ENCODE peak calls at places on chromosome 4, in six cellular contexts. O, T, V, W, P and N are unnamed samples.

GRCh38 chr4:137909910-137910309 is 332.2 kb downstream of the SLC7A11 start:
- DNase-seq in W (no peak), T (peak; percentile 14), V (peak; percentile 24), P (peak; percentile 12), O (no peak), N (no peak)

GRCh38 chr4:72900952-72901351 is 168.6 kb downstream of the COX18 start:
- DNase-seq in T (peak; percentile 20), W (no peak), O (peak; percentile 45), P (no peak), V (no peak), N (no peak)

GRCh38 chr4:130368668-130369067 is 1272.7 kb downstream of the C4orf33 start:
- DNase-seq in W (no peak), O (no peak), P (no peak), T (no peak), V (no peak), N (no peak)

GRCh38 chr4:8009710-8010534 is 70.3 kb upstream of the AFAP1 start:
- DNase-seq in O (no peak), W (no peak), V (no peak), T (no peak), P (no peak), N (no peak)

GRCh38 chr4:73917081-73917501 is 47.9 kb downstream of the CXCL1 start:
- DNase-seq in P (peak; percentile 96), V (no peak), W (peak; percentile 97), O (peak; percentile 97), T (peak; percentile 96), N (no peak)

GRCh38 chr4:52862605-52863236 is 604 bp downstream of the RASL11B start:
- DNase-seq in T (no peak), W (no peak), O (no peak), V (no peak), P (no peak), N (no peak)

GRCh38 chr4:26257850-26258249 is 63.0 kb upstream of the RBPJ start:
- DNase-seq in O (no peak), W (no peak), V (no peak), T (no peak), P (no peak), N (peak; percentile 28)

GRCh38 chr4:147325566-147325965 is 155.3 kb upstream of the EDNRA start:
- DNase-seq in O (peak; percentile 90), P (no peak), T (no peak), V (no peak), W (peak; percentile 32), N (no peak)

GRCh38 chr4:78667764-78668163 is 108.4 kb upstream of the BMP2K start:
- DNase-seq in W (no peak), O (no peak), P (no peak), T (no peak), V (no peak), N (peak; percentile 59)

GRCh38 chr4:47824844-47825243 is 13.0 kb downstream of the CORIN start:
- DNase-seq in W (no peak), V (no peak), T (no peak), P (no peak), O (no peak), N (no peak)

GRCh38 chr4:83810428-83810827 is 274.5 kb downstream of the GPAT3 start:
- DNase-seq in W (peak; percentile 39), T (no peak), O (peak; percentile 26), P (peak; percentile 21), V (no peak), N (no peak)

GRCh38 chr4:89331637-89332544 is 24.3 kb upstream of the GPRIN3 start:
- DNase-seq in T (no peak), O (no peak), W (no peak), P (no peak), V (no peak), N (no peak)

GRCh38 chr4:59374416-59374815 is 1825.7 kb upstream of the ADGRL3 start:
- DNase-seq in P (no peak), T (no peak), V (no peak), W (no peak), O (no peak), N (no peak)

GRCh38 chr4:113990886-113991285 is 11.4 kb upstream of the ARSJ start:
- DNase-seq in T (no peak), O (no peak), P (no peak), W (no peak), V (no peak), N (no peak)

GRCh38 chr4:54237770-54238169 is 8.7 kb downstream of the PDGFRA start:
- DNase-seq in P (no peak), T (no peak), V (no peak), W (no peak), O (no peak), N (no peak)

GRCh38 chr4:14264437-14264836 is 636.9 kb upstream of the BOD1L1 start:
- DNase-seq in W (no peak), P (peak; percentile 24), V (no peak), T (peak; percentile 35), O (peak; percentile 35), N (peak; percentile 1)

GRCh38 chr4:158176776-158177175 is 4.0 kb upstream of the GASK1B start:
- DNase-seq in W (no peak), T (no peak), V (no peak), O (no peak), P (peak; percentile 53), N (no peak)

GRCh38 chr4:153083447-153083921 is 120.8 kb upstream of the TRIM2 start:
- DNase-seq in V (no peak), O (peak; percentile 78), P (peak; percentile 82), T (peak; percentile 87), W (peak; percentile 85), N (peak; percentile 80)

GRCh38 chr4:75699299-75699698 is 25.1 kb upstream of the USO1 start:
- DNase-seq in T (no peak), V (no peak), W (no peak), O (no peak), P (no peak), N (no peak)

GRCh38 chr4:119116925-119117900 is 18.4 kb upstream of the MYOZ2 start:
- DNase-seq in W (no peak), T (no peak), V (no peak), P (no peak), O (peak; percentile 76), N (no peak)

GRCh38 chr4:142297313-142297712 is 548.8 kb downstream of the INPP4B start:
- DNase-seq in T (no peak), V (no peak), O (no peak), P (no peak), W (no peak), N (no peak)

GRCh38 chr4:6749340-6750171 is 33.0 kb upstream of the KIAA0232 start:
- DNase-seq in O (peak; percentile 75), T (peak; percentile 19), V (peak; percentile 76), P (peak; percentile 47), W (peak; percentile 10), N (no peak)

GRCh38 chr4:82431026-82431745 is 796 bp downstream of the ENOPH1 start:
- DNase-seq in O (no peak), T (peak; percentile 32), P (no peak), V (no peak), W (no peak), N (peak; percentile 48)

GRCh38 chr4:17058506-17058905 is 160.1 kb upstream of the LDB2 start:
- DNase-seq in W (no peak), O (peak; percentile 81), V (no peak), P (no peak), T (peak; percentile 57), N (no peak)

GRCh38 chr4:174534461-174534860 is 12.2 kb upstream of the HPGD start:
- DNase-seq in P (no peak), V (no peak), W (no peak), T (no peak), O (no peak), N (no peak)

GRCh38 chr4:129342820-129343219 is 246.9 kb downstream of the C4orf33 start:
- DNase-seq in V (no peak), O (peak; percentile 86), P (peak; percentile 95), T (peak; percentile 91), W (peak; percentile 74), N (no peak)

GRCh38 chr4:173317003-173317402 is 17.2 kb downstream of the HMGB2 start:
- DNase-seq in V (no peak), O (no peak), P (no peak), W (no peak), T (peak; percentile 7), N (no peak)

GRCh38 chr4:123114915-123115756 is 192.7 kb upstream of the NUDT6 start:
- DNase-seq in P (no peak), V (no peak), T (no peak), O (no peak), W (no peak), N (no peak)

GRCh38 chr4:7516773-7517144 is 82.0 kb upstream of the PSAPL1 start:
- DNase-seq in P (no peak), T (peak; percentile 11), V (no peak), O (no peak), W (no peak), N (no peak)

GRCh38 chr4:109912706-109913621 is at the start of gene EGF:
- DNase-seq in V (no peak), T (peak; percentile 63), W (peak; percentile 63), O (peak; percentile 42), P (peak; percentile 58), N (no peak)
- H3K4me3 ChIP-seq in V (no peak within 1 kb of the TSS), T (no peak within 1 kb of the TSS), W (no peak within 1 kb of the TSS), O (peak within 1 kb of the TSS; percentile 4), P (no peak within 1 kb of the TSS), N (no peak within 1 kb of the TSS)

GRCh38 chr4:22238742-22239141 is 277.1 kb downstream of the ADGRA3 start:
- DNase-seq in W (no peak), T (no peak), P (no peak), V (no peak), O (no peak), N (no peak)
- TF ChIP-seq CTCF in W (peak; percentile 20), T (peak; percentile 30), P (peak; percentile 33), V (no peak), O (no peak), N (no peak)

DNA sequence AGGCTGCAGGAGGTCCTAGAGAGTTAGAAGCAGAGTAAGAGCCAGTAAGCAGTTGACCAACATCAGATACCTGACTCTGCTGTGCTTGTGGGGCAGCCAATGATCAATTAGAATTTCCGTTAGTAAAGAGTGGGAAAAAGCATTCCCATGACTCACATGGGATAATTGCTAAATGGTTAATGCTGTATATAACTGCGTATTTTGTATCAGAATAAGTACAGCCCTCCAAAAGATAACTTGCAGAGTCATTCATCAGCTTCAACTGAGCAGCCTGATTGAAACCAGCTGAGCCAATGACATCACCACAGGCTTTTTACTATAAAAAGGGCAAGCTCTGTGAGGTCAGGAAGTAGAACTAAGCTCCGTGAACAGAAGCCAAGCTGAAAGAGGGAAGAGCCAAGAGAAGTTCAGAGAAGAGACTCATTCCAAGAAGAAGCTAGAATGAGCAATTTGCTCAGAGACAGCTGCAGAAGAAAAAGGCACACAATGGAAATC is 67.9 kb downstream of the PPP3CA start:
- DNase-seq in O (peak; percentile 99), V (no peak), T (peak; percentile 98), P (no peak), W (peak; percentile 93), N (peak; percentile 33)
- H3K4me3 ChIP-seq in O (no peak overlapping the region), V (no peak overlapping the region), T (no peak overlapping the region), P (no peak overlapping the region), W (no peak overlapping the region), N (no peak overlapping the region)

GRCh38 chr4:176031927-176032326 is 33.7 kb upstream of the WDR17 start:
- DNase-seq in O (no peak), P (peak; percentile 68), T (no peak), V (no peak), W (no peak), N (no peak)

GRCh38 chr4:176032454-176032853 is 33.2 kb upstream of the WDR17 start:
- DNase-seq in W (no peak), V (no peak), O (no peak), T (no peak), P (no peak), N (no peak)

GRCh38 chr4:176036585-176037205 is 28.9 kb upstream of the WDR17 start:
- DNase-seq in W (no peak), T (no peak), O (no peak), V (no peak), P (no peak), N (peak; percentile 44)

GRCh38 chr4:176034936-176035335 is 30.7 kb upstream of the WDR17 start:
- DNase-seq in W (no peak), O (peak; percentile 44), T (no peak), P (no peak), V (no peak), N (no peak)

GRCh38 chr4:176034498-176034897 is 31.1 kb upstream of the WDR17 start:
- DNase-seq in T (peak; percentile 59), W (peak; percentile 57), P (peak; percentile 42), O (peak; percentile 68), V (no peak), N (peak; percentile 41)
- TF ChIP-seq CTCF in T (no peak), W (no peak), P (peak; percentile 1), O (peak; percentile 29), V (no peak), N (peak; percentile 9)